ENCODE peak calls at places on chromosomes 11 and 22, in six cellular contexts. N, I, C, T, Z and G are unnamed samples.

GRCh38 chr22:31659246-31659645 is 2.8 kb downstream of the PISD start:
- DNase-seq in N (no peak), I (peak; percentile 53), C (no peak), T (no peak), Z (no peak), G (no peak)

GRCh38 chr11:42410251-42410956 is 901.4 kb upstream of the API5 start:
- DNase-seq in N (peak; percentile 11), I (no peak), C (no peak), T (no peak), Z (no peak), G (no peak)

GRCh38 chr11:100816823-100817222 is 129.7 kb downstream of the ARHGAP42 start:
- DNase-seq in N (peak; percentile 25), I (no peak), C (no peak), T (no peak), Z (no peak), G (no peak)

GRCh38 chr22:43337385-43337784 is 5.8 kb downstream of the SCUBE1 start:
- DNase-seq in N (no peak), I (no peak), C (no peak), T (no peak), Z (no peak), G (no peak)

GRCh38 chr11:43632171-43632570 is 48.4 kb upstream of the HSD17B12 start:
- DNase-seq in N (peak; percentile 9), I (peak; percentile 74), C (no peak), T (no peak), Z (no peak), G (no peak)

GRCh38 chr11:95682552-95682951 is 107.0 kb downstream of the FAM76B start:
- DNase-seq in N (no peak), I (no peak), C (no peak), T (no peak), Z (no peak), G (no peak)

GRCh38 chr11:88535916-88536547 is 198.5 kb upstream of the CTSC start:
- DNase-seq in N (peak; percentile 93), I (peak; percentile 89), C (no peak), T (no peak), Z (no peak), G (no peak)

GRCh38 chr11:62687508-62688396 is 1.6 kb downstream of the LRRN4CL start:
- DNase-seq in N (no peak), I (no peak), C (no peak), T (no peak), Z (no peak), G (peak; percentile 72)

GRCh38 chr11:105609341-105609781 is 512 bp upstream of the GRIA4 start:
- DNase-seq in N (peak; percentile 18), I (peak; percentile 16), C (no peak), T (no peak), Z (peak; percentile 20), G (no peak)